ENCODE peak calls at places on chromosomes 1 and 21, in ten cellular contexts. One of them, this sample, is unnamed.

GRCh38 chr1:193558491-193559028 is 372.1 kb upstream of the B3GALT2 start:
- DNase-seq in H1: no peak
- DNase-seq in GM12878: no peak
- DNase-seq in K562: no peak
- DNase-seq in spleen: no peak
- DNase-seq in endothelial cell of umbilical vein: peak
- DNase-seq in suprapubic skin: no peak
- DNase-seq in Panc1: no peak
- DNase-seq in HL-60: peak
- DNase-seq in prostate gland: no peak
- DNase-seq in this sample: no peak

GRCh38 chr1:228341814-228342626 is 64.6 kb downstream of the TRIM11 start:
- DNase-seq in K562: no peak
- DNase-seq in H1: peak
- DNase-seq in GM12878: no peak
- DNase-seq in suprapubic skin: peak
- DNase-seq in HL-60: no peak
- DNase-seq in prostate gland: no peak
- DNase-seq in spleen: peak
- DNase-seq in Panc1: no peak
- DNase-seq in endothelial cell of umbilical vein: no peak
- DNase-seq in this sample: no peak

GRCh38 chr1:234458352-234459027 is 20.5 kb downstream of the TARBP1 start:
- DNase-seq in H1: no peak
- DNase-seq in Panc1: no peak
- DNase-seq in spleen: no peak
- DNase-seq in HL-60: no peak
- DNase-seq in GM12878: no peak
- DNase-seq in suprapubic skin: no peak
- DNase-seq in endothelial cell of umbilical vein: no peak
- DNase-seq in K562: no peak
- DNase-seq in prostate gland: peak
- DNase-seq in this sample: no peak

GRCh38 chr1:3390291-3390690 is 64.2 kb upstream of the ARHGEF16 start:
- DNase-seq in suprapubic skin: no peak
- DNase-seq in spleen: no peak
- DNase-seq in GM12878: no peak
- DNase-seq in K562: no peak
- DNase-seq in HL-60: no peak
- DNase-seq in H1: no peak
- DNase-seq in prostate gland: no peak
- DNase-seq in endothelial cell of umbilical vein: no peak
- DNase-seq in Panc1: no peak
- DNase-seq in this sample: no peak

GRCh38 chr1:27594542-27595510 is 9.1 kb downstream of the AHDC1 start:
- DNase-seq in H1: no peak
- DNase-seq in HL-60: no peak
- DNase-seq in suprapubic skin: no peak
- DNase-seq in Panc1: no peak
- DNase-seq in endothelial cell of umbilical vein: no peak
- DNase-seq in prostate gland: no peak
- DNase-seq in K562: no peak
- DNase-seq in GM12878: no peak
- DNase-seq in spleen: no peak
- DNase-seq in this sample: no peak

GRCh38 chr1:178004926-178005391 is 35.1 kb upstream of the SEC16B start:
- DNase-seq in GM12878: no peak
- DNase-seq in HL-60: no peak
- DNase-seq in Panc1: peak
- DNase-seq in K562: no peak
- DNase-seq in H1: no peak
- DNase-seq in endothelial cell of umbilical vein: peak
- DNase-seq in spleen: no peak
- DNase-seq in prostate gland: no peak
- DNase-seq in suprapubic skin: no peak
- DNase-seq in this sample: no peak

GRCh38 chr1:104238991-104239390 is 489.3 kb downstream of the AMY1C start:
- DNase-seq in H1: no peak
- DNase-seq in suprapubic skin: no peak
- DNase-seq in HL-60: no peak
- DNase-seq in endothelial cell of umbilical vein: no peak
- DNase-seq in Panc1: no peak
- DNase-seq in prostate gland: no peak
- DNase-seq in spleen: no peak
- DNase-seq in GM12878: no peak
- DNase-seq in K562: no peak
- DNase-seq in this sample: no peak

GRCh38 chr21:29208666-29209059 is 78.2 kb downstream of the MAP3K7CL start:
- DNase-seq in HL-60: no peak
- DNase-seq in K562: no peak
- DNase-seq in Panc1: no peak
- DNase-seq in spleen: no peak
- DNase-seq in endothelial cell of umbilical vein: peak
- DNase-seq in H1: no peak
- DNase-seq in GM12878: no peak
- DNase-seq in suprapubic skin: no peak
- DNase-seq in prostate gland: no peak
- DNase-seq in this sample: no peak

GRCh38 chr1:74593887-74594866 is 79.4 kb downstream of the ERICH3 start:
- DNase-seq in endothelial cell of umbilical vein: no peak
- DNase-seq in K562: no peak
- DNase-seq in suprapubic skin: no peak
- DNase-seq in spleen: no peak
- DNase-seq in Panc1: no peak
- DNase-seq in prostate gland: no peak
- DNase-seq in H1: no peak
- DNase-seq in GM12878: no peak
- DNase-seq in HL-60: no peak
- DNase-seq in this sample: no peak

GRCh38 chr1:109151146-109151545 is 37.2 kb downstream of the ELAPOR1 start:
- DNase-seq in HL-60: no peak
- DNase-seq in Panc1: no peak
- DNase-seq in suprapubic skin: no peak
- DNase-seq in endothelial cell of umbilical vein: peak
- DNase-seq in spleen: no peak
- DNase-seq in prostate gland: peak
- DNase-seq in GM12878: no peak
- DNase-seq in H1: peak
- DNase-seq in K562: peak
- DNase-seq in this sample: no peak

GRCh38 chr1:207823531-207823879 is 71.7 kb downstream of the CD46 start:
- DNase-seq in H1: no peak
- DNase-seq in GM12878: no peak
- DNase-seq in endothelial cell of umbilical vein: no peak
- DNase-seq in HL-60: no peak
- DNase-seq in spleen: no peak
- DNase-seq in suprapubic skin: no peak
- DNase-seq in Panc1: no peak
- DNase-seq in prostate gland: no peak
- DNase-seq in K562: no peak
- DNase-seq in this sample: no peak
- TF ChIP-seq POLR2AphosphoS5 in H1: no peak
- TF ChIP-seq POLR2AphosphoS5 in GM12878: no peak
- TF ChIP-seq POLR2AphosphoS5 in endothelial cell of umbilical vein: no peak
- TF ChIP-seq POLR2AphosphoS5 in HL-60: no peak
- TF ChIP-seq POLR2AphosphoS5 in spleen: no peak
- TF ChIP-seq POLR2AphosphoS5 in suprapubic skin: no peak
- TF ChIP-seq POLR2AphosphoS5 in Panc1: no peak
- TF ChIP-seq POLR2AphosphoS5 in prostate gland: no peak
- TF ChIP-seq POLR2AphosphoS5 in K562: no peak
- TF ChIP-seq POLR2AphosphoS5 in this sample: no peak

DNA sequence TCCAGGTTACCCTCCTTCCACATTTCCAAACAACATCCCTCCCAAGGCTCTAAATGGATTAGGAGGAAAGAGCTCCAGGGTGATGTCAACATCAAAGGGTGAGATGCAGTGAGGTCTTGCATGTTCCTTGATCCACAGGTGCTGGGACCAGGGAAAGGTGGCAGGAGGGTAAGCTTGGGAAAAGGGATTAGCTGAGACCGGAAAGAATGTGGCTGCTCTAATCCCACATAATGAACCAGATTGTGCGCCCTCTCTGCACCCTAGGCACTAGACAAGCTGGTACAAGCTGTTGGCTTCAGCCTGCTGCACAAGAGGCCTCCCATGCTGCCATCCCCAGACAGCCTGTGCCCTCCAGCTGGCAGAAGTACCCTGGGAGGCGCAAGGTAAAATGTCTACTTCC is 34.9 kb downstream of the PLXNA2 start:
- DNase-seq in H1: no peak
- DNase-seq in endothelial cell of umbilical vein: no peak
- DNase-seq in GM12878: no peak
- DNase-seq in Panc1: no peak
- DNase-seq in suprapubic skin: no peak
- DNase-seq in prostate gland: peak
- DNase-seq in K562: no peak
- DNase-seq in spleen: no peak
- DNase-seq in HL-60: no peak
- DNase-seq in this sample: no peak
- TF ChIP-seq POLR2AphosphoS5 in H1: no peak
- TF ChIP-seq POLR2AphosphoS5 in endothelial cell of umbilical vein: no peak
- TF ChIP-seq POLR2AphosphoS5 in GM12878: no peak
- TF ChIP-seq POLR2AphosphoS5 in Panc1: no peak
- TF ChIP-seq POLR2AphosphoS5 in suprapubic skin: no peak
- TF ChIP-seq POLR2AphosphoS5 in prostate gland: peak
- TF ChIP-seq POLR2AphosphoS5 in K562: no peak
- TF ChIP-seq POLR2AphosphoS5 in spleen: no peak
- TF ChIP-seq POLR2AphosphoS5 in HL-60: no peak
- TF ChIP-seq POLR2AphosphoS5 in this sample: no peak

GRCh38 chr1:116879478-116880133 is 30.1 kb upstream of the PTGFRN start:
- DNase-seq in H1: peak
- DNase-seq in endothelial cell of umbilical vein: no peak
- DNase-seq in GM12878: no peak
- DNase-seq in Panc1: no peak
- DNase-seq in prostate gland: no peak
- DNase-seq in HL-60: no peak
- DNase-seq in K562: no peak
- DNase-seq in spleen: no peak
- DNase-seq in suprapubic skin: no peak
- DNase-seq in this sample: no peak

GRCh38 chr1:116880952-116881351 is 28.8 kb upstream of the PTGFRN start:
- DNase-seq in prostate gland: no peak
- DNase-seq in suprapubic skin: no peak
- DNase-seq in K562: no peak
- DNase-seq in GM12878: no peak
- DNase-seq in HL-60: no peak
- DNase-seq in endothelial cell of umbilical vein: no peak
- DNase-seq in Panc1: no peak
- DNase-seq in spleen: no peak
- DNase-seq in H1: no peak
- DNase-seq in this sample: no peak

GRCh38 chr1:116877369-116877768 is 32.3 kb upstream of the PTGFRN start:
- DNase-seq in spleen: no peak
- DNase-seq in K562: no peak
- DNase-seq in Panc1: no peak
- DNase-seq in H1: no peak
- DNase-seq in GM12878: no peak
- DNase-seq in endothelial cell of umbilical vein: peak
- DNase-seq in suprapubic skin: no peak
- DNase-seq in prostate gland: no peak
- DNase-seq in HL-60: no peak
- DNase-seq in this sample: no peak

GRCh38 chr1:116881879-116882520 is 27.7 kb upstream of the PTGFRN start:
- DNase-seq in suprapubic skin: no peak
- DNase-seq in H1: peak
- DNase-seq in HL-60: peak
- DNase-seq in Panc1: peak
- DNase-seq in spleen: no peak
- DNase-seq in GM12878: no peak
- DNase-seq in endothelial cell of umbilical vein: peak
- DNase-seq in prostate gland: no peak
- DNase-seq in K562: peak
- DNase-seq in this sample: no peak

DNA sequence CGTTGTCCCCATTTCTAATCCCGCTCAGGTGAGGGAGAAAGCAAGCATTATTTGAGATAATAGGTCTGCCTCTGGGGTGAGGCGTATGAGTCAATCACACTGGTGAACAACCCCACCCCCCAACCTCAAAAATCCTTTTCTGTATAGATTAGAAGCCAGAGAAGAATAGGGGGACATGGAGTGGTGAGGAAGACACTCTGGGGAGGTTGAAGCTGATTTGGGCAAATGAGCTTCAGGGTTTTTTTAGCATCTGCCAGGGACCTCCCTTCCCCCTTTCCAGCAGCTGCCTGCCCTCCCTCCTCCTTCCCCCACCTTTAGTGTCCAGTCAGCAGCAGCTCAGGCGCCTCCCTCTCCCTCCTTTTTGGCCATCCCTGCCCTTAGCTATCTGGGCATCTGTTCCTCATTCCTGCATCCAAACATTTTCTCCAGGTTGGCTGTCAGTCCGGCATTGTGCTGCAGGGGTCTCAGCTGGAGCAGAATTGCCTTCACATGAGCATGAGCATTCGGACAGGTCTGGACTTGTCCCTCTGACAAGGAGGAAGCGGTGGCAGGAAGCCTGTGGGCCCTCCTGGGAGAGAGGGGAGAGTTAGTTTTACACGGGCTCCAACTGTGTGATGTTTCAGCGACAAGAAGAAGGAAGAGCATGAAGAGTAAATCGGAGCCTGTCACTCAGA is 30.8 kb upstream of the PTGFRN start:
- DNase-seq in H1: peak
- DNase-seq in suprapubic skin: no peak
- DNase-seq in Panc1: no peak
- DNase-seq in K562: peak
- DNase-seq in GM12878: peak
- DNase-seq in spleen: no peak
- DNase-seq in prostate gland: peak
- DNase-seq in endothelial cell of umbilical vein: peak
- DNase-seq in HL-60: peak
- DNase-seq in this sample: peak
- TF ChIP-seq POLR2AphosphoS5 in H1: no peak
- TF ChIP-seq POLR2AphosphoS5 in suprapubic skin: no peak
- TF ChIP-seq POLR2AphosphoS5 in Panc1: no peak
- TF ChIP-seq POLR2AphosphoS5 in K562: no peak
- TF ChIP-seq POLR2AphosphoS5 in GM12878: no peak
- TF ChIP-seq POLR2AphosphoS5 in spleen: no peak
- TF ChIP-seq POLR2AphosphoS5 in prostate gland: no peak
- TF ChIP-seq POLR2AphosphoS5 in endothelial cell of umbilical vein: no peak
- TF ChIP-seq POLR2AphosphoS5 in HL-60: no peak
- TF ChIP-seq POLR2AphosphoS5 in this sample: no peak

DNA sequence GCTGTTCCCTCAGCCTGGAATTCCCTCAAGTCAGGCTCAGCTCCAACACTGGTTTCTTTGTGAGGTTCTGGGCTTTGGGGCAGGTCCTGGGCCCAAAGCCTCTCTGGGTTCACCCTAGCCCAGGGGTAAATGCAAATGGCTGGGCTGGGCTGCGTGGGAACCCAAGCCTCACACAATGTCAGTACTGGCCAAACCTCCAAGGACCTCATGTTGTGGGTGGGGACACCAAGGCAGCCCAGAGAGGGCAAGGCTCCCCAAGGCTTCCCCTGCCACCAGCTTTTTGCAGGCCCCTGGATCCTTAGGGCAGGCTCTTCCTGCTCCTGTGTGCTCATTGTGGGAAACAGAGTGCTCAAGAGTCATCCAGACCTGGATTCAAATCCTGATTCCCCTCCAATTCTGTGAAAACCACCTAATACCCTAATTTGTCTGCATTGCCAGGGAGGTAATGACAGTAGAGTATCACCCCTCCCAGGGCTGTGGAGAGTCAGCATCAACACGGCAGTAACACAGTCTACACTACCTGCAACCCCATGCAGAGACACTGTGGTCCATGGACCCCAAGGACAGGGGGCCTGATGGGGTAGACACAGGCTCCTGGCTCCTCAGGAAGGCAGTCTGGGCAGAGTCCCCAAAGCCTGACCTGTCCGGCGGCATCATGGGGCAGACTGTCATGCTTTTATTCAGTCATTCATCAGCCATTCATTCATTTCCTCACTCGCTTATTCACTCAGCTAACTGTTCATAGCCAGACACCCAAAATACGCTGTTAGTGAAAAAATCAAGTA is 85.7 kb downstream of the DMRTB1 start:
- DNase-seq in suprapubic skin: peak
- DNase-seq in HL-60: no peak
- DNase-seq in prostate gland: no peak
- DNase-seq in K562: no peak
- DNase-seq in Panc1: no peak
- DNase-seq in GM12878: no peak
- DNase-seq in H1: no peak
- DNase-seq in endothelial cell of umbilical vein: no peak
- DNase-seq in spleen: peak
- DNase-seq in this sample: no peak
- TF ChIP-seq POLR2AphosphoS5 in suprapubic skin: no peak
- TF ChIP-seq POLR2AphosphoS5 in HL-60: no peak
- TF ChIP-seq POLR2AphosphoS5 in prostate gland: no peak
- TF ChIP-seq POLR2AphosphoS5 in K562: no peak
- TF ChIP-seq POLR2AphosphoS5 in Panc1: no peak
- TF ChIP-seq POLR2AphosphoS5 in GM12878: no peak
- TF ChIP-seq POLR2AphosphoS5 in H1: no peak
- TF ChIP-seq POLR2AphosphoS5 in endothelial cell of umbilical vein: no peak
- TF ChIP-seq POLR2AphosphoS5 in spleen: no peak
- TF ChIP-seq POLR2AphosphoS5 in this sample: no peak

This sample was measured in GM12892.